ENCODE peak calls at places on chromosomes 11 and 22, in six cellular contexts. V is cardiac muscle cell, R is A549, A is HFF-Myc, L is neural progenitor cell, T is fibroblast of pulmonary artery. J is an unnamed sample.

GRCh38 chr11:25939691-25940090 is 392.2 kb upstream of the ANO3 start:
- DNase-seq in A (no peak), L (no peak), T (no peak), V (no peak), R (no peak), J (no peak)

GRCh38 chr11:16111690-16112089 is 244.7 kb downstream of the SOX6 start:
- DNase-seq in R (no peak), V (peak), A (no peak), T (no peak), L (peak), J (no peak)

GRCh38 chr11:130413383-130414106 is 14.9 kb downstream of the ADAMTS8 start:
- DNase-seq in L (no peak), A (no peak), R (peak), V (no peak), T (peak), J (peak)

GRCh38 chr22:46667245-46667623 is 47.0 kb downstream of the GRAMD4 start:
- DNase-seq in A (no peak), T (no peak), L (no peak), R (no peak), V (no peak), J (no peak)

GRCh38 chr22:43853328-43853931 is 8.9 kb downstream of the SULT4A1 start:
- DNase-seq in T (no peak), R (no peak), A (no peak), V (no peak), L (no peak), J (no peak)

GRCh38 chr11:119062779-119063178 is 4.8 kb upstream of the VPS11 start:
- DNase-seq in V (no peak), L (no peak), A (peak), T (peak), R (no peak), J (peak)

GRCh38 chr11:31005202-31005601 is 364.3 kb downstream of the DCDC1 start:
- DNase-seq in R (no peak), T (no peak), V (no peak), L (no peak), A (no peak), J (no peak)

GRCh38 chr11:128235958-128236357 is 351.4 kb downstream of the ETS1 start:
- DNase-seq in A (no peak), V (peak), T (peak), L (no peak), R (no peak), J (no peak)

GRCh38 chr22:37098976-37099577 is 10.4 kb downstream of the TMPRSS6 start:
- DNase-seq in V (no peak), R (no peak), L (peak), T (no peak), A (no peak), J (no peak)

GRCh38 chr11:103744496-103745153 is 291.8 kb upstream of the DDI1 start:
- DNase-seq in L (no peak), A (no peak), T (no peak), R (no peak), V (no peak), J (no peak)

GRCh38 chr11:106353031-106353430 is 275.6 kb downstream of the AASDHPPT start:
- DNase-seq in V (no peak), R (no peak), A (no peak), T (no peak), L (no peak), J (no peak)

GRCh38 chr22:19066531-19067271 is 55.5 kb downstream of the DGCR2 start:
- DNase-seq in T (peak), R (no peak), L (no peak), V (no peak), A (no peak), J (peak)

GRCh38 chr22:35024364-35024692 is 41.6 kb upstream of the ISX start:
- DNase-seq in R (no peak), V (no peak), A (no peak), T (no peak), L (no peak), J (no peak)
- TF ChIP-seq CTCF in R (no peak), V (no peak), A (no peak), T (no peak), L (no peak), J (no peak)

GRCh38 chr11:35365961-35366360 is 53.4 kb downstream of the SLC1A2 start:
- DNase-seq in R (no peak), L (no peak), V (no peak), T (no peak), A (no peak), J (no peak)

GRCh38 chr11:35364101-35364780 is 55.1 kb downstream of the SLC1A2 start:
- DNase-seq in V (no peak), T (peak), A (peak), R (peak), L (peak), J (peak)

GRCh38 chr11:35365395-35365794 is 54.0 kb downstream of the SLC1A2 start:
- DNase-seq in L (no peak), A (no peak), R (no peak), V (no peak), T (no peak), J (no peak)

GRCh38 chr11:35362571-35362980 is 56.8 kb downstream of the SLC1A2 start:
- DNase-seq in L (no peak), A (peak), R (no peak), V (no peak), T (no peak), J (peak)

DNA sequence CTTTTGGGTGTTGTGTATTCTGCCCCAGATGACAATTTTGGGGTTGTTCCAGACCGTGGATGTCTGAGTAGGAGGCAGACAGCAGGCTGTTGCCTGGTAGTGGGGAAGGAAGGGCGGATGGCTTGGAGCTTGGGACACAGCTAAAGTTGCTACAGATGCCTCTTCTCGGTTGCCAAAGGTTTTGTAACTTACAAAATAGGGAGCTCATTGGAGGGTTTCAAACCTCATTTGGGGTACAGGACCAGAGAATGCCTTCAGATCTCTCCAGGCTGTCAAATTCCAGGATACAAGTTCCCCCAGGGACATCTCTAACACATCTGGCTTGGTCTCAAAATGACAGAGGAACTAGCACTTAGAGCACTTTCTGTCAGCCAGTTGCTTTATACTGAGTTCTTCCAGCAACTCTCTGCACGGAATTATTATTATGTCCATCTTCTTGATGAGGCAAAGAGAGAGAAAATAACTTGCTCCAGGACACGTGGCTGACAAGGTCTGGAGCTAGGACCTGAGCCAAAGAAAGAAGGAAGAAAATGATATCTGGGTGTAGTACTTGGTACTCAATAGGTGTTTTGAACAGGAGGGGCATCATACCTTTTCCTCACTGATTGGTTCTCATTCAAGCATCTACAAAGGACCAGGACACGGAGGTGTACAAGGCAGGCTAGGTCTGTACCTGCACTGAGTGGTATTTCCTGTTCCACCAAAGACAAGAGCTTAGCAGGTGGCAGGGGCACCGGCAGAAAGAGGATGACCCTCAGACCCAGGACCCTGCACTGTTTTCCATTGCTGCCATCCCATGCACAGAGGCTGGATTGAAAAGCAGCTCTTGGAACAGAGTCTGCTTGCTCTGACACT is 55.9 kb downstream of the SLC1A2 start:
- DNase-seq in V (no peak), T (no peak), L (no peak), A (no peak), R (no peak), J (no peak)
- H3K4me3 ChIP-seq in V (no peak), T (no peak), L (no peak), A (no peak), R (no peak), J (no peak)

DNA sequence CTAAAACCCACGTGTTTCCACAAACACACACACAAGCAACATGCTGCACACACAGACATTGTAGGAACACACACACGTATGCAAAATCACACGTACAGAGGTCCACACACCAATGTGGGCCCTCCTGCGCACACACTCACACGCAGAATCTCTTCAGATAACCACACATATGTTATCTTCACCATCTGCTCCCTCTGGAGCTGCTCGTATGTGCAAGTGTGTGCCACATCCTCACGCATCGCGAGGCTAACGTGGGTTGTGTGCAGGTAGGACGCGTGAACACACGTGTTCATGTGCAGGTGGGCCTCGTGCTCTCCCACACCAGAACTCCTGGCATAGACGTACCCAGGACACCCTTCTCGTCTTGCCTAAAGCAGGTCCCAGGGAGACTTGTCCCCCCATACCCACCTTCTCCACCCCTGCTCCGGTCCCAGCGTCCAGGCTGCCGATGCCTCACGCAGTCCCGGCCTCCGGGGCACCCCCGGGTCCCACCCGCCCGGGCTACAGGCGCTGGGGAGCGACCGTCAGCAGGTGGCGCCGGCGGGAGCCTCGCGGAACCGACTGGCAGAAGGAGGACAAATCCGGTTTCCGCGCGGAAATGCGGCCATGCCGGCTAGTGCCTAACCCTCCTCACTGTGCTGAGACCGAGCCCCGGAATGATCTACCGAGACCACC is 10.3 kb upstream of the IGSF9B start:
- DNase-seq in R (peak), L (peak), V (peak), T (no peak), A (no peak), J (no peak)
- TF ChIP-seq CTCF in R (no peak), L (peak), V (peak), T (peak), A (peak), J (no peak)

DNA sequence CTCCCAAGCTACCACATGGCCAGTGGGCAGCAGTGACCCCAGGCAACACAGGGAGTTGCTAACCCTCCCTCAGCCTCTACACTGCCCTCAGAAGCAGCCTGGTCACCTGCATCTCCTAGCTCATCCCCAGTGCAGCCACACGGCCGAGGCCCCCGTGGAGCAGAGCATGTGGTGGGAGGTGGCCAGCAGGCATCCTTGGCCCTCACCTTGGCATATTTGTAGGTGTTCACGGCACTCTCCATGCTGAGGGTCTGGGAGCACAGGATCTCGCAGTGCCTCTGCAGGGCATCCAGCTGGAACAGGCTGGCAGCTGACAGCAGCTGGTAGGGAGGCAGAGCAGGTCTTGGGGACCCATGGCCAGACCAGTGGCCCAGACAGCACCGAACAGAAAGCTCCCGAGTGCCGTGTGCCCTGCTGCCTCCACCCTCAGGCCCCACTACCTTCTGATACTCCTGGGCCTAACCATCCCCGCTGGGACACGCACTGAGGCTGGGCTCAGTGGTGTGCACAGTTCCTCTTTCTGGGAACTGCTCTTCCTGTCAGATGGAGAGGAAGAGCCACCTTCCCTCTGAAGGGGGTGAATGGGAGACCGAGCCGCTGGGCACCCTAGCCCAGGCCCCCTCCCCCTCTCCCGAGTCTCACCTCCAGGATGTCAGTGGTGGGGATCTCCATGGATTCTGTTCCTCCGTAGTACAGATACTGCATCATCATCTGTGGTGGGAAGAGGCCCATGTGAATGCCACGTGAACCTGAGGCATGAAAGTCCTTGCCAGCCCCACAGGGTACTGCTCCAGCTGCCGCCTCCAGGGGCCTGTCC is 48.8 kb downstream of the NAT10 start:
- DNase-seq in R (no peak), V (no peak), L (no peak), A (no peak), T (no peak), J (no peak)
- H3K4me3 ChIP-seq in R (no peak), V (no peak), L (no peak), A (no peak), T (no peak), J (no peak)

GRCh38 chr11:4626207-4627105 is 10.8 kb upstream of the OR51D1 start:
- DNase-seq in T (peak), A (peak), L (peak), R (peak), V (peak), J (peak)
- TF ChIP-seq CTCF in T (peak), A (peak), L (peak), R (peak), V (peak), J (peak)

GRCh38 chr22:21015051-21016006 is at the start of gene P2RX6:
- DNase-seq in A (no peak), T (no peak), R (no peak), L (no peak), V (no peak), J (no peak)

GRCh38 chr22:21016644-21017420 is 1.9 kb downstream of the P2RX6 start:
- DNase-seq in R (no peak), T (no peak), V (no peak), A (no peak), L (no peak), J (no peak)

GRCh38 chr22:21012446-21013407 is 2.2 kb upstream of the P2RX6 start:
- DNase-seq in A (no peak), L (no peak), T (no peak), V (no peak), R (no peak), J (no peak)

GRCh38 chr22:21014202-21015050 is 539 bp upstream of the P2RX6 start:
- DNase-seq in V (peak), R (peak), T (peak), L (peak), A (peak), J (peak)

GRCh38 chr22:21013742-21014201 is 1.2 kb upstream of the P2RX6 start:
- DNase-seq in V (peak), A (no peak), T (no peak), L (no peak), R (no peak), J (no peak)
- H3K4me3 ChIP-seq in V (peak), A (peak), T (peak), L (peak), R (peak), J (peak)

GRCh38 chr11:3169235-3169951 is 4.3 kb upstream of the OSBPL5 start:
- DNase-seq in V (peak), T (peak), L (peak), A (no peak), R (no peak), J (peak)
- TF ChIP-seq CTCF in V (no peak), T (peak), L (no peak), A (peak), R (no peak), J (no peak)

GRCh38 chr11:71251159-71251721 is 1.1 kb downstream of the SHANK2 start:
- DNase-seq in V (no peak), T (no peak), R (peak), A (no peak), L (peak), J (peak)
- H3K4me3 ChIP-seq in V (peak), T (no peak), R (peak), A (no peak), L (peak), J (peak)

DNA sequence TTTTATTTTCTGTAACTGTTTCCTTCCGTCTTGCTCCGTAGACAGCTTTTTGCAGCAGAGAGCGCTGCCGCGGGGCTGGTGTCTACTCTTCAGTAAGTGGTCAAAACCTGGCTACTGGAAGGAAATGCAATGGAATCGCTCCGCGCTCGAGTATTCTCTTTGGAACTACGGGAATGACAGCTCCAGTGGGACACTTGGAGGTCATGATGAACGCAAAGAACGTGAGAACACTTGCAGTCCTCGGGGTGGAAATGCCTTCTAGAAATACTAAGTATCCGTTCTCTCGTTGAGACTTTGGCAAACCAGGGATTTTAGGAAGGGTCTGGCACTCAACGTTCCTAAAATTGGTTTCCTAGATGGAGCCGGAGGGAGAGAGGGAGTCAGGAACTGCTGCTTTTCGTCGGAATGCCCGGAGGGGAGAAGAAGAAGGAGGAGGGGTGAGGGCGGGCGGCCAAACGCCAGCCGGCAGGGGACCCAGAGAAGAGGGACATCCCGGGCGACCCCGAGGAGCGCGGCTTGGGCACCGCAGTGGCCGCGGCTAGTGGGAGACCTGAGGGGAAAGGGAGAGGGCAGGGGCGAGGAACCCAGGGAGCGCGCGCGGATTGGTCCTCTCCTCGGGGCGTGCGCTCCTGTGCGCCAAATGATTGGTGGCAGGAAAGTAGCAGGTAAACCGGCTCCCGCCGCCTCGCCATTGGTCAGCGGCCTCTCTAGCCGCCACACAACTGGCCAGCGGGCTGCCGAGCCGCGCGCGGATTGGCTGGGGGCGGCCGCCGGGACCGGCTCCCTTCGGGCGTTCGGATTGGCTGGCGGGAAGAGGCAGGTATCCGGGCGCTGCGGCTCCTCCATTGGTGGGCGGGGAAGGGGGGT is 505 bp upstream of the BMAL1 start:
- DNase-seq in L (peak), T (peak), A (peak), V (peak), R (peak), J (peak)
- TF ChIP-seq CTCF in L (no peak), T (no peak), A (no peak), V (no peak), R (no peak), J (no peak)